ENCODE peak calls at places on chromosomes 6 and 20, in seven cellular contexts. Z is mesenchymal stem cell, J is transverse colon, W is heart left ventricle, X is aorta, P is OCI-LY7, H is neuronal stem cell. A is an unnamed sample.

GRCh38 chr6:92354270-92354831 is 1065.0 kb downstream of the EPHA7 start:
- DNase-seq in J (no peak), P (no peak), Z (peak; percentile 54), H (no peak), W (no peak), X (no peak), A (no peak)

GRCh38 chr6:47009583-47009982 is 32.5 kb downstream of the ADGRF1 start:
- DNase-seq in X (no peak), Z (no peak), P (no peak), H (no peak), J (no peak), W (no peak), A (no peak)

GRCh38 chr20:14495066-14495465 is 157.7 kb upstream of the FLRT3 start:
- DNase-seq in Z (no peak), X (no peak), W (no peak), P (no peak), H (no peak), J (no peak), A (no peak)

GRCh38 chr20:5073154-5074049 is 46.4 kb downstream of the PCNA start:
- DNase-seq in Z (peak; percentile 22), J (peak; percentile 93), P (no peak), W (peak; percentile 89), X (peak; percentile 96), H (no peak), A (peak; percentile 75)

GRCh38 chr6:134434019-134434949 is 116.4 kb upstream of the SGK1 start:
- DNase-seq in P (no peak), J (no peak), Z (no peak), W (no peak), H (no peak), X (no peak), A (no peak)

GRCh38 chr6:137241481-137242011 is 22.4 kb upstream of the IFNGR1 start:
- DNase-seq in J (no peak), Z (no peak), W (no peak), P (no peak), H (no peak), X (no peak), A (no peak)

GRCh38 chr20:61131944-61132343 is 120.1 kb upstream of the CDH4 start:
- DNase-seq in P (no peak), Z (no peak), W (no peak), J (no peak), X (no peak), H (no peak), A (no peak)

GRCh38 chr20:8144282-8145245 is 12.5 kb downstream of the PLCB1 start:
- DNase-seq in W (no peak), Z (peak; percentile 72), J (no peak), H (no peak), X (no peak), P (no peak), A (no peak)

GRCh38 chr20:41339957-41340326 is 679 bp upstream of the LPIN3 start:
- DNase-seq in J (peak; percentile 95), H (peak; percentile 79), W (peak; percentile 86), P (peak; percentile 75), X (peak; percentile 86), Z (peak; percentile 73), A (peak; percentile 93)

GRCh38 chr6:43702522-43703440 is 15.2 kb upstream of the MRPS18A start:
- DNase-seq in W (peak; percentile 94), J (peak; percentile 93), X (peak; percentile 94), H (peak; percentile 95), P (peak; percentile 62), Z (peak; percentile 94), A (peak; percentile 63)

GRCh38 chr6:42332916-42333315 is 115.3 kb upstream of the MRPS10 start:
- DNase-seq in Z (no peak), J (no peak), X (no peak), P (no peak), H (no peak), W (no peak), A (no peak)

GRCh38 chr20:1062334-1063015 is 55.9 kb upstream of the PSMF1 start:
- DNase-seq in P (no peak), W (no peak), X (no peak), Z (no peak), J (peak; percentile 60), H (no peak), A (no peak)

GRCh38 chr6:22147983-22148797 is 148.6 kb downstream of the PRL start:
- DNase-seq in W (peak; percentile 52), H (no peak), X (no peak), P (no peak), J (no peak), Z (peak; percentile 71), A (peak; percentile 51)

GRCh38 chr6:34358389-34358906 is 34.0 kb downstream of the NUDT3 start:
- DNase-seq in H (no peak), J (no peak), P (no peak), Z (no peak), X (no peak), W (no peak), A (no peak)

GRCh38 chr20:2593756-2594155 is 57.4 kb downstream of the TMC2 start:
- DNase-seq in X (no peak), H (no peak), W (no peak), Z (no peak), J (no peak), P (no peak), A (no peak)

GRCh38 chr6:88982720-88983119 is 19.3 kb upstream of the RNGTT start:
- DNase-seq in X (peak; percentile 65), W (peak; percentile 36), Z (peak; percentile 76), H (peak; percentile 32), P (peak; percentile 72), J (no peak), A (no peak)

GRCh38 chr20:20821496-20822260 is 109.2 kb upstream of the RALGAPA2 start:
- DNase-seq in W (no peak), P (no peak), X (no peak), H (no peak), Z (no peak), J (no peak), A (no peak)

GRCh38 chr20:50788045-50788867 is 6.6 kb upstream of the BCAS4 start:
- DNase-seq in H (no peak), P (peak; percentile 49), Z (no peak), X (no peak), J (no peak), W (no peak), A (no peak)

GRCh38 chr6:87182321-87182720 is 27.0 kb downstream of the ZNF292 start:
- DNase-seq in H (no peak), W (no peak), Z (no peak), P (no peak), J (no peak), X (no peak), A (no peak)

GRCh38 chr6:1144842-1145755 is 166.8 kb upstream of the FOXQ1 start:
- DNase-seq in W (no peak), Z (no peak), X (no peak), H (no peak), J (no peak), P (no peak), A (no peak)
- H3K27ac ChIP-seq in W (no peak overlapping the region), Z (no peak overlapping the region), X (no peak overlapping the region), H (no peak overlapping the region), J (no peak overlapping the region), P (no peak overlapping the region), A (no peak overlapping the region)

GRCh38 chr20:47506850-47507249 is 5.2 kb downstream of the NCOA3 start:
- DNase-seq in J (no peak), W (no peak), P (no peak), X (no peak), Z (no peak), H (no peak), A (no peak)
- H3K4me1 ChIP-seq in J (peaks cover 38% of the 10 kb centered on the region), W (peaks cover 34% of the 10 kb centered on the region), P (peaks cover 54% of the 10 kb centered on the region), X (peaks cover 2% of the 10 kb centered on the region), Z (peaks cover 2% of the 10 kb centered on the region), H (peaks cover 26% of the 10 kb centered on the region), A (peaks cover 18% of the 10 kb centered on the region)

DNA sequence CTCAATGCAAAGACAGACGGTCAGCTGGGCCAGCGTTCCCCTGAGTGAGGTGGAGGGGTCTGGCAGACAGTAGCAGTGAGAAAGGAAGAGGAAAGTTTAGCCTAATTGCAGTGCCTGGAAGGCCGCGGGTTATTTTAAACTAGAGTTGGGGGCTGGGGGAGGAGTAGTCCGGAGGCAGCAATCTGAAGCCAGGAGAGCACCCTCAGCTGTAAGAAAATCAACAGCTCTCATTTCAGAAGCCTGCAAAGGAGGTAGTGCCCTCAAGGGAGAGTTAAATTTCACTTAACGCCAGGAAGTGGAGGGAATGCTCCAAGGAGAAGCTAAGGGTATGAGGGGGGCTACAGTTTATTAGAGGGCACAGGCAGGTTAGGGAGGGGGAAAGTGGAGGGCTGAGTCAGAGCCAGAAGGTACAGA is 26.9 kb downstream of the RING1 start:
- DNase-seq in Z (no peak), H (no peak), X (no peak), J (no peak), W (no peak), P (no peak), A (no peak)
- H3K27ac ChIP-seq in Z (no peak overlapping the region), H (no peak overlapping the region), X (no peak overlapping the region), J (no peak overlapping the region), W (no peak overlapping the region), P (no peak overlapping the region), A (no peak overlapping the region)

DNA sequence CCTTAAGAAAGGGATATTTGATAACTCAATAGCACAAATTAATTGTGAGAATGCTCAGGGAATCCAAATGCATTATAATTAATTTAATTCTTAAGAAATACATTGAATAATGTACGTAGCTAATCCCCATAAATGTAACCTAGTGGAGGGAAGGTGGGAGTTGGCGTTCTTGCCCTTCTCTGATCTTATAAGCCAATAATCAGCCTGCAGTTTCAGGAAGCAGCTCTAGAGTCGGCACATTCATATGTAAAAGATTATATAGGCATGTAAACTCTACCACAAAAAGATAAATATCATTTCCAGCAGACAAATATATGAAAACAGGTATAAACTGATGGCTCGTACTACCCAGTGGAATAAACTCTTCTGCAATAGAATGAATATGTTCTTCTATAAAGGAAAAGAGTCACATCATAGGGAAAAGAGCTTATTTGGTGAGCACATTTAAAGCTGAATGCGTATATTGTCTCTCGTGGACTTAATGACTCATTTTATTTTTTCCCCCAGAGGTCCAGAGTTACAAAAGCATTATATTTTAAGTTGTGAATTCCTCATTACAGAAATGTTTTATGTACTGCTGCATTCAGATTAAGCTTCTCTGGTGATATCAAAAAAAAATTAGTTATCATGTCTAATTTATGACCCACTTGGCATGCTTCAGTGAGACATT is 112.2 kb downstream of the TFAP2A start:
- DNase-seq in J (no peak), X (no peak), P (no peak), H (no peak), W (no peak), Z (no peak), A (no peak)
- H3K4me1 ChIP-seq in J (no peaks in the 10 kb centered on the region), X (no peaks in the 10 kb centered on the region), P (no peaks in the 10 kb centered on the region), H (no peaks in the 10 kb centered on the region), W (no peaks in the 10 kb centered on the region), Z (peaks cover 2% of the 10 kb centered on the region), A (no peaks in the 10 kb centered on the region)

DNA sequence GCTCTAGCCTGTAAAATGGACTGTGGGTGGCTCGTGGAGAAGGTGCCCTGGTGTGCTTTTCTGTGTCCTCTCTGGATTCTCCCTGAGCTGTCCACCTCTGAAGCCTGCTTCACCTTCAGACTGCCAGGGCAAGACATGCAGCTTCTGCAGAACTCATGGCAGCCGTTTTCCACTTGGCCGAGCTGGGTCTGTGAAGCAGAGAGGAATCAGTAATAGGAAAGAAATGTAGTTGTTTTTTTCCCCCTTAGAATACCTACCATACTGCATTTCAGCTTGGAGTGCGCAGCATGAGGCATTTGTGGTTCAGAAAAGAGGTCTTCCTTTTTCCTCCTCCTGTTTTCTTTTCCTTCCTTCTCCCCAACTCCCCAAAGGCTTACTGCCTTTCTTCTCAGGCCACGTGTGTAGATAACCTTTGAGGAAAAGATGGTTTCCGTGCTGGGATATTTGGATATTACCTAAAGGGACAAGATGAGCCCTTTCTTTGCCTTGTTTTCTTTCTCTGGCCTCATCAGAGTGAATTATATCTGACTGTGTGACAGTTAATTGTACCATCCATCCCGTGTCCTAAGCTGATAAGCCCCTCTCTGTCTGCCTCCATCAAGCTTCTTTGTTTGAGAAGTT is 39.4 kb downstream of the RREB1 start:
- DNase-seq in Z (no peak), X (no peak), H (no peak), J (no peak), P (no peak), W (no peak), A (no peak)
- H3K27ac ChIP-seq in Z (peak overlapping the region; percentile 92), X (no peak overlapping the region), H (no peak overlapping the region), J (peak overlapping the region; percentile 95), P (no peak overlapping the region), W (peak overlapping the region; percentile 68), A (peak overlapping the region; percentile 88)